ENCODE peak calls at places on chromosomes 16 and 17, in four cellular contexts. One of them, this sample, is unnamed.

GRCh38 chr16:14493791-14494190 is 136.3 kb downstream of the PARN start:
- DNase-seq in natural killer cell: no peak
- DNase-seq in progenitor cell of endocrine pancreas: no peak
- DNase-seq in AG04449: no peak
- DNase-seq in this sample: no peak

GRCh38 chr16:80741716-80742115 is 62.7 kb downstream of the CDYL2 start:
- DNase-seq in AG04449: no peak
- DNase-seq in natural killer cell: no peak
- DNase-seq in progenitor cell of endocrine pancreas: no peak
- DNase-seq in this sample: no peak

GRCh38 chr17:49557204-49558024 is 18.3 kb upstream of the NXPH3 start:
- DNase-seq in progenitor cell of endocrine pancreas: no peak
- DNase-seq in natural killer cell: no peak
- DNase-seq in AG04449: no peak
- DNase-seq in this sample: no peak

GRCh38 chr17:15169676-15170075 is 95.5 kb downstream of the PMP22 start:
- DNase-seq in natural killer cell: no peak
- DNase-seq in AG04449: no peak
- DNase-seq in progenitor cell of endocrine pancreas: no peak
- DNase-seq in this sample: no peak

GRCh38 chr16:82657239-82657638 is 30.5 kb downstream of the CDH13 start:
- DNase-seq in progenitor cell of endocrine pancreas: no peak
- DNase-seq in natural killer cell: no peak
- DNase-seq in AG04449: no peak
- DNase-seq in this sample: no peak

GRCh38 chr16:55700067-55700466 is 44.3 kb downstream of the SLC6A2 start:
- DNase-seq in natural killer cell: no peak
- DNase-seq in progenitor cell of endocrine pancreas: no peak
- DNase-seq in AG04449: no peak
- DNase-seq in this sample: no peak

GRCh38 chr16:19859166-19859565 is 25.5 kb downstream of the GPRC5B start:
- DNase-seq in progenitor cell of endocrine pancreas: no peak
- DNase-seq in natural killer cell: no peak
- DNase-seq in AG04449: no peak
- DNase-seq in this sample: no peak

GRCh38 chr16:11029948-11030347 is 85.6 kb downstream of the CLEC16A start:
- DNase-seq in AG04449: no peak
- DNase-seq in progenitor cell of endocrine pancreas: no peak
- DNase-seq in natural killer cell: no peak
- DNase-seq in this sample: no peak

GRCh38 chr16:11139624-11140375 is 116.2 kb downstream of the SOCS1 start:
- DNase-seq in progenitor cell of endocrine pancreas: no peak
- DNase-seq in AG04449: no peak
- DNase-seq in natural killer cell: no peak
- DNase-seq in this sample: no peak

GRCh38 chr16:57479422-57480126 is 6.7 kb downstream of the DOK4 start:
- DNase-seq in natural killer cell: no peak
- DNase-seq in progenitor cell of endocrine pancreas: no peak
- DNase-seq in AG04449: no peak
- DNase-seq in this sample: no peak

GRCh38 chr17:22266231-22266630 is 573.9 kb downstream of the KCNJ18 start:
- DNase-seq in AG04449: no peak
- DNase-seq in progenitor cell of endocrine pancreas: no peak
- DNase-seq in natural killer cell: no peak
- DNase-seq in this sample: peak

GRCh38 chr17:32660496-32660895 is 173.7 kb downstream of the CDK5R1 start:
- DNase-seq in AG04449: no peak
- DNase-seq in progenitor cell of endocrine pancreas: no peak
- DNase-seq in natural killer cell: no peak
- DNase-seq in this sample: no peak

GRCh38 chr16:70681382-70682238 is 4.2 kb downstream of the MTSS2 start:
- DNase-seq in AG04449: no peak
- DNase-seq in progenitor cell of endocrine pancreas: no peak
- DNase-seq in natural killer cell: no peak
- DNase-seq in this sample: no peak

GRCh38 chr16:55889518-55889917 is 14.3 kb upstream of the CES5A start:
- DNase-seq in natural killer cell: no peak
- DNase-seq in progenitor cell of endocrine pancreas: no peak
- DNase-seq in AG04449: no peak
- DNase-seq in this sample: no peak

GRCh38 chr17:27346228-27346899 is 52.5 kb downstream of the WSB1 start:
- DNase-seq in AG04449: no peak
- DNase-seq in natural killer cell: no peak
- DNase-seq in progenitor cell of endocrine pancreas: no peak
- DNase-seq in this sample: no peak

GRCh38 chr16:12257926-12258561 is 281.5 kb downstream of the SNX29 start:
- DNase-seq in natural killer cell: no peak
- DNase-seq in progenitor cell of endocrine pancreas: no peak
- DNase-seq in AG04449: no peak
- DNase-seq in this sample: no peak

GRCh38 chr17:37489197-37490001 is at the start of gene DUSP14:
- DNase-seq in natural killer cell: peak
- DNase-seq in progenitor cell of endocrine pancreas: peak
- DNase-seq in AG04449: no peak
- DNase-seq in this sample: peak

GRCh38 chr16:87789437-87790277 is 23.9 kb upstream of the KLHDC4 start:
- DNase-seq in progenitor cell of endocrine pancreas: no peak
- DNase-seq in natural killer cell: no peak
- DNase-seq in AG04449: no peak
- DNase-seq in this sample: no peak

GRCh38 chr17:74842599-74843351 is 16.9 kb downstream of the GRIN2C start:
- DNase-seq in progenitor cell of endocrine pancreas: peak
- DNase-seq in natural killer cell: no peak
- DNase-seq in AG04449: no peak
- DNase-seq in this sample: no peak

GRCh38 chr16:58503166-58503862 is 3.4 kb downstream of the NDRG4 start:
- DNase-seq in AG04449: no peak
- DNase-seq in natural killer cell: no peak
- DNase-seq in progenitor cell of endocrine pancreas: no peak
- DNase-seq in this sample: no peak

GRCh38 chr16:68230956-68231355 is 5.0 kb downstream of the ESRP2 start:
- DNase-seq in progenitor cell of endocrine pancreas: no peak
- DNase-seq in AG04449: no peak
- DNase-seq in natural killer cell: no peak
- DNase-seq in this sample: no peak

GRCh38 chr17:40551091-40551873 is 14.0 kb downstream of the CCR7 start:
- DNase-seq in natural killer cell: peak
- DNase-seq in progenitor cell of endocrine pancreas: no peak
- DNase-seq in AG04449: peak
- DNase-seq in this sample: peak

GRCh38 chr16:81996664-81997529 is 14.4 kb downstream of the SDR42E1 start:
- DNase-seq in AG04449: no peak
- DNase-seq in natural killer cell: no peak
- DNase-seq in progenitor cell of endocrine pancreas: no peak
- DNase-seq in this sample: no peak

GRCh38 chr17:44345497-44346026 is 460 bp downstream of the GRN start:
- DNase-seq in AG04449: no peak
- DNase-seq in progenitor cell of endocrine pancreas: peak
- DNase-seq in natural killer cell: no peak
- DNase-seq in this sample: no peak

GRCh38 chr17:6070895-6071511 is 824 bp downstream of the WSCD1 start:
- DNase-seq in AG04449: no peak
- DNase-seq in progenitor cell of endocrine pancreas: peak
- DNase-seq in natural killer cell: no peak
- DNase-seq in this sample: no peak
- TF ChIP-seq CTCF in AG04449: no peak
- TF ChIP-seq CTCF in progenitor cell of endocrine pancreas: no peak
- TF ChIP-seq CTCF in natural killer cell: no peak
- TF ChIP-seq CTCF in this sample: no peak

GRCh38 chr16:51756447-51757123 is 605.5 kb upstream of the SALL1 start:
- DNase-seq in AG04449: no peak
- DNase-seq in progenitor cell of endocrine pancreas: no peak
- DNase-seq in natural killer cell: no peak
- DNase-seq in this sample: no peak
- TF ChIP-seq CTCF in AG04449: no peak
- TF ChIP-seq CTCF in progenitor cell of endocrine pancreas: no peak
- TF ChIP-seq CTCF in natural killer cell: no peak
- TF ChIP-seq CTCF in this sample: no peak

GRCh38 chr17:68738044-68738443 is 136.9 kb upstream of the FAM20A start:
- DNase-seq in progenitor cell of endocrine pancreas: no peak
- DNase-seq in natural killer cell: no peak
- DNase-seq in AG04449: no peak
- DNase-seq in this sample: no peak

GRCh38 chr17:68734911-68735310 is 133.7 kb upstream of the FAM20A start:
- DNase-seq in AG04449: no peak
- DNase-seq in progenitor cell of endocrine pancreas: no peak
- DNase-seq in natural killer cell: no peak
- DNase-seq in this sample: no peak

GRCh38 chr17:68740555-68741447 is 139.6 kb upstream of the FAM20A start:
- DNase-seq in progenitor cell of endocrine pancreas: no peak
- DNase-seq in natural killer cell: no peak
- DNase-seq in AG04449: no peak
- DNase-seq in this sample: no peak
- TF ChIP-seq CTCF in progenitor cell of endocrine pancreas: no peak
- TF ChIP-seq CTCF in natural killer cell: no peak
- TF ChIP-seq CTCF in AG04449: no peak
- TF ChIP-seq CTCF in this sample: no peak

GRCh38 chr17:34961093-34961911 is at the start of the genes CCT6B and ZNF830:
- DNase-seq in natural killer cell: peak
- DNase-seq in progenitor cell of endocrine pancreas: peak
- DNase-seq in AG04449: peak
- DNase-seq in this sample: peak
- TF ChIP-seq CTCF in natural killer cell: no peak
- TF ChIP-seq CTCF in progenitor cell of endocrine pancreas: no peak
- TF ChIP-seq CTCF in AG04449: no peak
- TF ChIP-seq CTCF in this sample: no peak

GRCh38 chr17:76492250-76492988 is 8.8 kb downstream of the RHBDF2 start:
- DNase-seq in progenitor cell of endocrine pancreas: no peak
- DNase-seq in AG04449: no peak
- DNase-seq in natural killer cell: no peak
- DNase-seq in this sample: peak
- TF ChIP-seq CTCF in progenitor cell of endocrine pancreas: no peak
- TF ChIP-seq CTCF in AG04449: no peak
- TF ChIP-seq CTCF in natural killer cell: no peak
- TF ChIP-seq CTCF in this sample: no peak

DNA sequence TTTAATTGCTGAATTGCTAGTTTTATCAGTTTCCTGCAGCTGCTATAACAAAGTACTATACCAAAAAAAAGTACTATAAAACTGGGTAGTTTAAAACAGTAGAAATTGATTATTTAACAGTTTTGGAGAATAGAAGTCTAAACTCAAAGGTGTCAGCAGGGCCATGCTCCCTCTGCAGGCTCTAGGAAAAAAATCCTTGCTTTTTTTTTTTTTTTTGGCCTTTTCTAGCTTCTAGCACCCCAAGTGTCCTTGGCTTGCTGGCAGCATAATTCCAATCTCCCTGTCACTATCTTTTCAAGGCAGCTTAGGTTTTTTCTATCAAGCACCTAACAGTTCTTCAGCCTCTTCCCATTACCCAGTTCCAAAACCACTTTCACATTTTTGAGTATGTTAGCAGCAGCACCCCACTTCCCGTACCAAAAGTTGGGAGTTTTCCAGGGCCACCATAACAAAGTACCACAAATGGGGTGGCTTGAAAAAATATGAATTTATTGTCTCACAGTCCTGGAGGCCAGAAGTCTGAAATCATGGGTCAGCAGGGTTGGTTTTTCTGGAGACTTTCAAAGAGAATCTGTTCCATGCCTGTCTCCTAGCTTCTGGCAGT is 37.4 kb downstream of the BPTF start:
- DNase-seq in AG04449: no peak
- DNase-seq in progenitor cell of endocrine pancreas: no peak
- DNase-seq in natural killer cell: no peak
- DNase-seq in this sample: no peak
- TF ChIP-seq CTCF in AG04449: no peak
- TF ChIP-seq CTCF in progenitor cell of endocrine pancreas: peak
- TF ChIP-seq CTCF in natural killer cell: no peak
- TF ChIP-seq CTCF in this sample: no peak

GRCh38 chr17:17146791-17147406 is 59.2 kb downstream of the PLD6 start:
- DNase-seq in natural killer cell: no peak
- DNase-seq in AG04449: no peak
- DNase-seq in progenitor cell of endocrine pancreas: no peak
- DNase-seq in this sample: no peak
- TF ChIP-seq CTCF in natural killer cell: peak
- TF ChIP-seq CTCF in AG04449: peak
- TF ChIP-seq CTCF in progenitor cell of endocrine pancreas: peak
- TF ChIP-seq CTCF in this sample: no peak

DNA sequence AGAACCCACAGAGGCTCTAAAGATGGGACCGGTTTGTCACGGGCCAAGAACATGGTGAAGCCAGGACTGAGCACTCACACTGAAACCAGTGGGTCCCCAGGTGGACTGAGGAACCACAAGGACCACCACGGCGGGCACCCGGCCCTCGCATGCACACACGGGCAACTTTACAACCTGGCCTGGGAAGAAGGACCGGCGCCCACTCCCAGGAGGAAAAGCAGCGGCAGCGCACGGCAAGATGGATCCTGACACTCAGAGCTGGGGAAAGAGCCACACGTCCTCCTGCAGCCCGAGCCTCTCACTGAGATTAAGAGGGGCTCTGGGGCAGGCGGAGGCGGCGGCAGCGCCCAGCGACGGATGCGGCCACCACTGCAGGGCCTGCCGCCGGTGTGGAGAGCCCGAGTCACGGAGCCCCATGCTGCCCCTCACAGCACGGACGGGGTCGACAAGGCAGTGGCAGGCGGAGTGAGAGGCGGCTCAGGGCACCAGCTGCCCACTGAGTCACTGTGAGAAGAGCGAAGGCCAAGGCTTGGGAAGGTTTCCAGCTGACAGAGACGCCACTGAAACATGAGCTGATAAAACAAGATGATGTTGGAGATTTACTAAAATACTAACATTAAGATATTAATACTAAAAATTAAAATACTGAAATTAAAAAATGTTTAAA is 118.3 kb downstream of the ANKRD11 start:
- DNase-seq in natural killer cell: no peak
- DNase-seq in progenitor cell of endocrine pancreas: no peak
- DNase-seq in AG04449: no peak
- DNase-seq in this sample: no peak
- TF ChIP-seq CTCF in natural killer cell: no peak
- TF ChIP-seq CTCF in progenitor cell of endocrine pancreas: no peak
- TF ChIP-seq CTCF in AG04449: no peak
- TF ChIP-seq CTCF in this sample: no peak

This sample was measured in activated B cell treated with CpG ODN at 0.5 μM for 24 hours.